ENCODE peak calls at places on chromosome 7, in eight cellular contexts. One of them, this sample, is unnamed.
A peak's percentile ranks its signal among the peaks of the same experiment; 100 is the strongest.

GRCh38 chr7:47386273-47386820 is 195.6 kb downstream of the TNS3 start:
- DNase-seq in neural progenitor cell: no peak
- DNase-seq in AG10803: no peak
- DNase-seq in psoas muscle: no peak
- DNase-seq in kidney: no peak
- DNase-seq in lower lobe of right lung: no peak
- DNase-seq in fibroblast of the aortic adventitia: no peak
- DNase-seq in activated B cell treated with CpG ODN at 0.5 μM for 24 hours: no peak
- DNase-seq in this sample: no peak

GRCh38 chr7:116315293-116315692 is 105.0 kb downstream of the TES start:
- DNase-seq in fibroblast of the aortic adventitia: no peak
- DNase-seq in lower lobe of right lung: no peak
- DNase-seq in activated B cell treated with CpG ODN at 0.5 μM for 24 hours: no peak
- DNase-seq in kidney: no peak
- DNase-seq in AG10803: peak; percentile 66
- DNase-seq in psoas muscle: no peak
- DNase-seq in neural progenitor cell: peak; percentile 4
- DNase-seq in this sample: no peak

GRCh38 chr7:121624922-121625321 is 228.8 kb upstream of the FAM3C start:
- DNase-seq in psoas muscle: no peak
- DNase-seq in activated B cell treated with CpG ODN at 0.5 μM for 24 hours: no peak
- DNase-seq in AG10803: no peak
- DNase-seq in kidney: no peak
- DNase-seq in neural progenitor cell: no peak
- DNase-seq in fibroblast of the aortic adventitia: peak; percentile 57
- DNase-seq in lower lobe of right lung: no peak
- DNase-seq in this sample: no peak

GRCh38 chr7:19107392-19108147 is 9.9 kb downstream of the TWIST1 start:
- DNase-seq in AG10803: peak; percentile 83
- DNase-seq in kidney: no peak
- DNase-seq in activated B cell treated with CpG ODN at 0.5 μM for 24 hours: no peak
- DNase-seq in fibroblast of the aortic adventitia: peak; percentile 81
- DNase-seq in psoas muscle: peak; percentile 13
- DNase-seq in lower lobe of right lung: no peak
- DNase-seq in neural progenitor cell: peak; percentile 66
- DNase-seq in this sample: no peak

GRCh38 chr7:112022128-112022527 is 184.1 kb downstream of the DOCK4 start:
- DNase-seq in psoas muscle: no peak
- DNase-seq in fibroblast of the aortic adventitia: no peak
- DNase-seq in neural progenitor cell: no peak
- DNase-seq in lower lobe of right lung: no peak
- DNase-seq in activated B cell treated with CpG ODN at 0.5 μM for 24 hours: no peak
- DNase-seq in kidney: no peak
- DNase-seq in AG10803: no peak
- DNase-seq in this sample: no peak

GRCh38 chr7:104982308-104982755 is 31.7 kb upstream of the KMT2E start:
- DNase-seq in activated B cell treated with CpG ODN at 0.5 μM for 24 hours: no peak
- DNase-seq in fibroblast of the aortic adventitia: peak; percentile 42
- DNase-seq in psoas muscle: no peak
- DNase-seq in lower lobe of right lung: no peak
- DNase-seq in kidney: no peak
- DNase-seq in neural progenitor cell: no peak
- DNase-seq in AG10803: no peak
- DNase-seq in this sample: no peak

GRCh38 chr7:8436965-8437364 is 3.6 kb downstream of the NXPH1 start:
- DNase-seq in fibroblast of the aortic adventitia: no peak
- DNase-seq in lower lobe of right lung: no peak
- DNase-seq in kidney: no peak
- DNase-seq in AG10803: no peak
- DNase-seq in psoas muscle: no peak
- DNase-seq in activated B cell treated with CpG ODN at 0.5 μM for 24 hours: no peak
- DNase-seq in neural progenitor cell: peak; percentile 82
- DNase-seq in this sample: peak; percentile 81

GRCh38 chr7:27150568-27151340 is 1.6 kb downstream of the HOXA3 start:
- DNase-seq in psoas muscle: peak; percentile 84
- DNase-seq in kidney: peak; percentile 94
- DNase-seq in neural progenitor cell: peak; percentile 91
- DNase-seq in AG10803: peak; percentile 80
- DNase-seq in activated B cell treated with CpG ODN at 0.5 μM for 24 hours: peak; percentile 69
- DNase-seq in fibroblast of the aortic adventitia: peak; percentile 60
- DNase-seq in lower lobe of right lung: peak; percentile 82
- DNase-seq in this sample: peak; percentile 92

GRCh38 chr7:139682136-139683013 is 95.4 kb downstream of the HIPK2 start:
- DNase-seq in kidney: no peak
- DNase-seq in neural progenitor cell: no peak
- DNase-seq in psoas muscle: no peak
- DNase-seq in AG10803: peak; percentile 70
- DNase-seq in fibroblast of the aortic adventitia: peak; percentile 68
- DNase-seq in lower lobe of right lung: no peak
- DNase-seq in activated B cell treated with CpG ODN at 0.5 μM for 24 hours: no peak
- DNase-seq in this sample: no peak

GRCh38 chr7:86823769-86824168 is 180.1 kb downstream of the GRM3 start:
- DNase-seq in psoas muscle: no peak
- DNase-seq in neural progenitor cell: no peak
- DNase-seq in AG10803: no peak
- DNase-seq in kidney: no peak
- DNase-seq in lower lobe of right lung: no peak
- DNase-seq in fibroblast of the aortic adventitia: no peak
- DNase-seq in activated B cell treated with CpG ODN at 0.5 μM for 24 hours: no peak
- DNase-seq in this sample: no peak

GRCh38 chr7:8125680-8126444 is 136.1 kb downstream of the ICA1 start:
- DNase-seq in activated B cell treated with CpG ODN at 0.5 μM for 24 hours: peak; percentile 40
- DNase-seq in AG10803: no peak
- DNase-seq in psoas muscle: no peak
- DNase-seq in neural progenitor cell: no peak
- DNase-seq in lower lobe of right lung: peak; percentile 56
- DNase-seq in fibroblast of the aortic adventitia: no peak
- DNase-seq in kidney: peak; percentile 65
- DNase-seq in this sample: peak; percentile 51

GRCh38 chr7:30688718-30689221 is 6.5 kb upstream of the CRHR2 start:
- DNase-seq in neural progenitor cell: peak; percentile 53
- DNase-seq in activated B cell treated with CpG ODN at 0.5 μM for 24 hours: no peak
- DNase-seq in lower lobe of right lung: no peak
- DNase-seq in fibroblast of the aortic adventitia: peak; percentile 9
- DNase-seq in kidney: peak; percentile 79
- DNase-seq in AG10803: peak; percentile 2
- DNase-seq in psoas muscle: no peak
- DNase-seq in this sample: no peak

GRCh38 chr7:116588225-116588624 is 63.4 kb downstream of the CAV1 start:
- DNase-seq in activated B cell treated with CpG ODN at 0.5 μM for 24 hours: no peak
- DNase-seq in neural progenitor cell: peak; percentile 18
- DNase-seq in psoas muscle: no peak
- DNase-seq in fibroblast of the aortic adventitia: peak; percentile 73
- DNase-seq in AG10803: peak; percentile 84
- DNase-seq in lower lobe of right lung: no peak
- DNase-seq in kidney: no peak
- DNase-seq in this sample: peak; percentile 27

GRCh38 chr7:139711991-139712753 is 65.6 kb downstream of the HIPK2 start:
- DNase-seq in neural progenitor cell: peak; percentile 58
- DNase-seq in AG10803: no peak
- DNase-seq in fibroblast of the aortic adventitia: no peak
- DNase-seq in psoas muscle: no peak
- DNase-seq in activated B cell treated with CpG ODN at 0.5 μM for 24 hours: no peak
- DNase-seq in kidney: no peak
- DNase-seq in lower lobe of right lung: no peak
- DNase-seq in this sample: no peak

GRCh38 chr7:127588019-127588696 is at the start of gene ARF5:
- DNase-seq in fibroblast of the aortic adventitia: peak; percentile 73
- DNase-seq in lower lobe of right lung: peak; percentile 91
- DNase-seq in kidney: peak; percentile 96
- DNase-seq in psoas muscle: peak; percentile 89
- DNase-seq in neural progenitor cell: peak; percentile 93
- DNase-seq in activated B cell treated with CpG ODN at 0.5 μM for 24 hours: peak; percentile 90
- DNase-seq in AG10803: peak; percentile 79
- DNase-seq in this sample: peak; percentile 98

GRCh38 chr7:68629-69028 is 123.7 kb upstream of the FAM20C start:
- DNase-seq in AG10803: peak; percentile 31
- DNase-seq in kidney: peak; percentile 66
- DNase-seq in neural progenitor cell: no peak
- DNase-seq in lower lobe of right lung: peak; percentile 41
- DNase-seq in activated B cell treated with CpG ODN at 0.5 μM for 24 hours: no peak
- DNase-seq in fibroblast of the aortic adventitia: no peak
- DNase-seq in psoas muscle: no peak
- DNase-seq in this sample: no peak
- TF ChIP-seq CTCF in AG10803: peak; percentile 24
- TF ChIP-seq CTCF in kidney: no peak
- TF ChIP-seq CTCF in neural progenitor cell: peak; percentile 24
- TF ChIP-seq CTCF in lower lobe of right lung: no peak
- TF ChIP-seq CTCF in activated B cell treated with CpG ODN at 0.5 μM for 24 hours: no peak
- TF ChIP-seq CTCF in fibroblast of the aortic adventitia: no peak
- TF ChIP-seq CTCF in psoas muscle: no peak
- TF ChIP-seq CTCF in this sample: no peak

GRCh38 chr7:51649-52048 is 140.7 kb upstream of the FAM20C start:
- DNase-seq in fibroblast of the aortic adventitia: no peak
- DNase-seq in kidney: no peak
- DNase-seq in psoas muscle: no peak
- DNase-seq in AG10803: no peak
- DNase-seq in neural progenitor cell: no peak
- DNase-seq in activated B cell treated with CpG ODN at 0.5 μM for 24 hours: no peak
- DNase-seq in lower lobe of right lung: peak; percentile 13
- DNase-seq in this sample: no peak
- TF ChIP-seq CTCF in fibroblast of the aortic adventitia: no peak
- TF ChIP-seq CTCF in kidney: no peak
- TF ChIP-seq CTCF in psoas muscle: no peak
- TF ChIP-seq CTCF in AG10803: no peak
- TF ChIP-seq CTCF in neural progenitor cell: no peak
- TF ChIP-seq CTCF in activated B cell treated with CpG ODN at 0.5 μM for 24 hours: no peak
- TF ChIP-seq CTCF in lower lobe of right lung: no peak
- TF ChIP-seq CTCF in this sample: no peak

GRCh38 chr7:92242972-92243371 is 2.7 kb downstream of the KRIT1 start:
- DNase-seq in kidney: no peak
- DNase-seq in lower lobe of right lung: no peak
- DNase-seq in fibroblast of the aortic adventitia: no peak
- DNase-seq in neural progenitor cell: no peak
- DNase-seq in psoas muscle: no peak
- DNase-seq in activated B cell treated with CpG ODN at 0.5 μM for 24 hours: no peak
- DNase-seq in AG10803: peak; percentile 21
- DNase-seq in this sample: no peak

GRCh38 chr7:92246363-92247101 is 758 bp downstream of the ANKIB1 start:
- DNase-seq in lower lobe of right lung: peak; percentile 41
- DNase-seq in kidney: no peak
- DNase-seq in activated B cell treated with CpG ODN at 0.5 μM for 24 hours: no peak
- DNase-seq in psoas muscle: peak; percentile 15
- DNase-seq in AG10803: no peak
- DNase-seq in neural progenitor cell: peak; percentile 1
- DNase-seq in fibroblast of the aortic adventitia: peak; percentile 30
- DNase-seq in this sample: peak; percentile 61

GRCh38 chr7:92250603-92251002 is 4.8 kb downstream of the ANKIB1 start:
- DNase-seq in psoas muscle: no peak
- DNase-seq in lower lobe of right lung: no peak
- DNase-seq in fibroblast of the aortic adventitia: no peak
- DNase-seq in kidney: no peak
- DNase-seq in neural progenitor cell: no peak
- DNase-seq in activated B cell treated with CpG ODN at 0.5 μM for 24 hours: no peak
- DNase-seq in AG10803: no peak
- DNase-seq in this sample: no peak

GRCh38 chr7:92244803-92245486 is 769 bp downstream of the KRIT1 start:
- DNase-seq in activated B cell treated with CpG ODN at 0.5 μM for 24 hours: no peak
- DNase-seq in kidney: no peak
- DNase-seq in lower lobe of right lung: no peak
- DNase-seq in AG10803: peak; percentile 28
- DNase-seq in psoas muscle: no peak
- DNase-seq in fibroblast of the aortic adventitia: peak; percentile 25
- DNase-seq in neural progenitor cell: no peak
- DNase-seq in this sample: no peak

DNA sequence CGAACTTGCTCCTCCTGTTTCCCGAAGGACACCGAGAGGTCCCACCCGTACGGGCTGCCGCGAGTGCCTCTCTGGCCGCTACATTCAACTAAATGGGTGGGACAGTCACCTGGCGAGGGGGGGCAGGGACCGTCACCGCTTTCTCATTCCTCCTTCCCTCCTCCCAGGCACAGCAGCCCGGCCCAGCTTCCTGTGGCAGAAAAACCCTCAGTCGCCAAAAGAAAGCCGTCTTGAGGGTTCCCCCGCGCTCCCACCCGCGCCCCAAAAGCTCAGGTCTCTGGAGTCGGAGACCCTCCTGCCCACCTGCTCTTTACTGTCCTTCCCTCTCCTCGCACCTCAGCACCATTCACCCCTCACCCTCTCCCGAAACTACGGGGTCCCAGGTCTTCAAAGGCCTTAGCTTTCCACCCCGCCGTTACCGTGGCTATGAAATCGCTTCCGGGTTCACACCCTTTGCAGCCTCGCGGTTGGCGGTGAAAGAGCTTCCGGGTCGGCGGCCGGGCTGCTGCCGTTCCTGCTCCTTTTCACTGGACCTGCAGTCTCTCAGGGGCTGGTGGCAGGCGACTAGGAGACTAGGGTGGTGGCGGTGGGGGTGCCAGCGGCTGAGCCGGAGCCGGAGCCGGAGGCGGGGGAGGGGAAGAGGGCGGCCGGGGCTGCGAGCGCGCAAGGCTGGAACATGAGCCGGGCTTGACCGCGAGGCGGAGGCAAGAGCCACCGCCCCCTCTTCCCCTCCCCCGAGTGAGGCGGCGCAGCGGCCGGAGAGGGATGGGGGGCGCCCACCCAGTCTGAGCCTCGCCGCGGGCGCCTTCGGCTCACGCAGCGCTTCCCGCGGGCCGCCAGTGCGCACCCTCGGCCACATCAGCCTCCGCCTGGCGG is at the start of the genes ANKIB1 and KRIT1:
- DNase-seq in AG10803: peak; percentile 71
- DNase-seq in neural progenitor cell: peak; percentile 94
- DNase-seq in lower lobe of right lung: peak; percentile 92
- DNase-seq in activated B cell treated with CpG ODN at 0.5 μM for 24 hours: peak; percentile 79
- DNase-seq in kidney: peak; percentile 95
- DNase-seq in fibroblast of the aortic adventitia: peak; percentile 73
- DNase-seq in psoas muscle: peak; percentile 87
- DNase-seq in this sample: peak; percentile 89
- TF ChIP-seq CTCF in AG10803: no peak
- TF ChIP-seq CTCF in neural progenitor cell: peak; percentile 20
- TF ChIP-seq CTCF in lower lobe of right lung: peak; percentile 10
- TF ChIP-seq CTCF in activated B cell treated with CpG ODN at 0.5 μM for 24 hours: no peak
- TF ChIP-seq CTCF in kidney: no peak
- TF ChIP-seq CTCF in fibroblast of the aortic adventitia: peak; percentile 17
- TF ChIP-seq CTCF in psoas muscle: no peak
- TF ChIP-seq CTCF in this sample: no peak

DNA sequence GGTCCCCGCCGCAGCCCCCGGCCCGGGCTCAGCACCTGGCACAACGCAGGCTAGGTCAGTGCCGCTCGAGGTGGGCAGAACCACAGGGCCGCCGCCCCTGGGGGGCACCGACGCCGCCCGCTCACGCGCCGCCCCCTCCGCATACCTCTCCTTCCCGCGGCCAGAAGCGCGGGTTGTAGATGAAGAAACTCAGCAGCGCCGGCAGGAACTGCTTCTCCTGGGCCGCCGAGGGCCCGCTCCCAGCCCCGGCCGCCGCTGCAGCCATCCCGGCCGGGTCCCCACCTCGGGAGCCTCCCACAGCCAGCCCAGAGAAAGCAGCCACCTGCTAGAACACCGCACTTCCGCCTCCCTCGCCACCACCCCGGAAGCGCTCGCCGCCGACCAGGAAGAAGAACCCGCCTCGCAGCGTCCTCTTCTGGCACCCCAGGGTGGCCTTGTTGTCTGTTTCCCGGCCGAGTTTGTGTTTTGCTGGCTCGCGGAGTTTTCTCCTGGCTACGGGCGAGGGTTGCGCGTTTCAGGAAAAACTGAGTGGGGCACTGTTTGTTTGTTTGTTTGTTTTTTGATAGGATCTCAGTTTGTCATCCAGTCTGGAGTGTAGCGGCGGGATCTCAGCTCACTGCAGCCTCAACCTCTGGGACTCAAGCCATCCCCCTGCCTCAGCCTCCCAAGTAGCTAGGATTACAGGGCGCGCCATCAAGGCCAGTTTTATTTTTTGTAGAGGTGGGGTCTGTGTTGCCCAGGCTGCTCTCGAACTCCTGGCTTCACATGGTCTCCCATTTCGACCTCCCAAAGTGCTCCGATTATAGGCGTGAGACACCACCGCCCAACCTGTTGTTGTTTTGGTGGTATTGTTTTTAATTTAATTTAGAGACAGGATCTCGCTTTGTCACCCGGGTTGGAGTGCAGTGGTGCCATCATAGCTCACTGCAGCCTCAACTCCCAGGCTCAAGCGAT is 17.7 kb downstream of the OCM2 start:
- DNase-seq in activated B cell treated with CpG ODN at 0.5 μM for 24 hours: peak; percentile 75
- DNase-seq in kidney: peak; percentile 94
- DNase-seq in neural progenitor cell: peak; percentile 63
- DNase-seq in AG10803: peak; percentile 73
- DNase-seq in psoas muscle: peak; percentile 80
- DNase-seq in lower lobe of right lung: peak; percentile 90
- DNase-seq in fibroblast of the aortic adventitia: peak; percentile 64
- DNase-seq in this sample: peak; percentile 93
- TF ChIP-seq CTCF in activated B cell treated with CpG ODN at 0.5 μM for 24 hours: no peak
- TF ChIP-seq CTCF in kidney: peak; percentile 17
- TF ChIP-seq CTCF in neural progenitor cell: peak; percentile 18
- TF ChIP-seq CTCF in AG10803: peak; percentile 46
- TF ChIP-seq CTCF in psoas muscle: peak; percentile 5
- TF ChIP-seq CTCF in lower lobe of right lung: peak; percentile 32
- TF ChIP-seq CTCF in fibroblast of the aortic adventitia: peak; percentile 47
- TF ChIP-seq CTCF in this sample: peak; percentile 67

This sample was measured in GM20000.